ENCODE peak calls at places on chromosomes 5 and 9, in seven cellular contexts. A is IMR-90, K is mesendoderm, M is trophoblast cell, D is H9, E is H1, J is mesenchymal stem cell. B is an unnamed sample.

GRCh38 chr5:169213479-169213878 is 87.5 kb downstream of the SLIT3 start:
- DNase-seq in A (no peak), K (no peak), M (peak), D (no peak), E (no peak), J (no peak), B (no peak)

GRCh38 chr9:35669331-35670145 is 4.2 kb upstream of the CA9 start:
- DNase-seq in A (peak), K (no peak), M (no peak), D (no peak), E (no peak), J (peak), B (no peak)

GRCh38 chr9:124887832-124888231 is 25.9 kb downstream of the ARPC5L start:
- DNase-seq in A (no peak), K (no peak), M (no peak), D (no peak), E (no peak), J (no peak), B (no peak)

GRCh38 chr9:35920004-35920658 is 10.8 kb downstream of the SPAAR start:
- DNase-seq in A (no peak), K (no peak), M (no peak), D (no peak), E (no peak), J (peak), B (no peak)

GRCh38 chr5:133114166-133114932 is 62.5 kb downstream of the HSPA4 start:
- DNase-seq in A (no peak), K (no peak), M (peak), D (no peak), E (no peak), J (no peak), B (no peak)

GRCh38 chr9:79637180-79637925 is 65.6 kb downstream of the TLE4 start:
- DNase-seq in A (peak), K (no peak), M (peak), D (no peak), E (no peak), J (peak), B (no peak)

GRCh38 chr5:64746446-64746845 is 22.0 kb downstream of the SREK1IP1 start:
- DNase-seq in A (peak), K (no peak), M (no peak), D (no peak), E (no peak), J (no peak), B (no peak)

GRCh38 chr5:110916373-110917049 is 155.0 kb upstream of the TSLP start:
- DNase-seq in A (peak), K (peak), M (peak), D (no peak), E (no peak), J (peak), B (no peak)

GRCh38 chr9:35553670-35554543 is 51.2 kb upstream of the TESK1 start:
- DNase-seq in A (peak), K (peak), M (peak), D (peak), E (no peak), J (peak), B (peak)

GRCh38 chr5:143931389-143931984 is 119.5 kb downstream of the HMHB1 start:
- DNase-seq in A (no peak), K (no peak), M (no peak), D (no peak), E (no peak), J (no peak), B (no peak)

GRCh38 chr5:82023530-82024095 is 51.8 kb downstream of the ATG10 start:
- DNase-seq in A (peak), K (no peak), M (no peak), D (no peak), E (no peak), J (peak), B (no peak)

GRCh38 chr5:133368009-133368408 is 244.3 kb downstream of the FSTL4 start:
- DNase-seq in A (no peak), K (no peak), M (no peak), D (no peak), E (no peak), J (no peak), B (no peak)

GRCh38 chr9:79155308-79155707 is 416.5 kb upstream of the TLE4 start:
- DNase-seq in A (no peak), K (peak), M (peak), D (no peak), E (no peak), J (no peak), B (no peak)

GRCh38 chr9:113520109-113520642 is 56.6 kb downstream of the RGS3 start:
- DNase-seq in A (peak), K (no peak), M (no peak), D (no peak), E (no peak), J (peak), B (no peak)

GRCh38 chr5:34924462-34924765 is 4.9 kb upstream of the DNAJC21 start:
- DNase-seq in A (no peak), K (no peak), M (peak), D (no peak), E (no peak), J (no peak), B (no peak)

GRCh38 chr5:106843812-106844416 is 826.8 kb downstream of the EFNA5 start:
- DNase-seq in A (no peak), K (peak), M (no peak), D (no peak), E (no peak), J (peak), B (no peak)

GRCh38 chr9:133269537-133270357 is 5.3 kb downstream of the ABO start:
- DNase-seq in A (no peak), K (peak), M (no peak), D (no peak), E (no peak), J (no peak), B (no peak)

GRCh38 chr9:93575706-93576295 is 583 bp upstream of the PHF2 start:
- DNase-seq in A (peak), K (peak), M (peak), D (no peak), E (no peak), J (peak), B (peak)

GRCh38 chr9:33106827-33107621 is 30.6 kb upstream of the SMU1 start:
- DNase-seq in A (peak), K (peak), M (peak), D (peak), E (no peak), J (peak), B (no peak)

GRCh38 chr5:39164016-39164415 is 55.3 kb downstream of the FYB1 start:
- DNase-seq in A (no peak), K (no peak), M (no peak), D (no peak), E (no peak), J (no peak), B (no peak)

GRCh38 chr5:123807177-123807900 is 295.4 kb downstream of the CSNK1G3 start:
- DNase-seq in A (no peak), K (peak), M (peak), D (no peak), E (no peak), J (peak), B (peak)

GRCh38 chr5:141322261-141322660 is 1.7 kb upstream of the TAF7 start:
- DNase-seq in A (no peak), K (no peak), M (no peak), D (no peak), E (no peak), J (no peak), B (no peak)

GRCh38 chr5:78552729-78553341 is 95.7 kb downstream of the LHFPL2 start:
- DNase-seq in A (no peak), K (no peak), M (no peak), D (no peak), E (no peak), J (no peak), B (no peak)

GRCh38 chr9:18829858-18830257 is 203.2 kb downstream of the SAXO1 start:
- DNase-seq in A (peak), K (no peak), M (no peak), D (no peak), E (no peak), J (no peak), B (no peak)

GRCh38 chr5:420632-421286 is 22.2 kb upstream of the EXOC3 start:
- DNase-seq in A (no peak), K (no peak), M (no peak), D (peak), E (no peak), J (no peak), B (no peak)

GRCh38 chr9:135247174-135247930 is 159.9 kb downstream of the OLFM1 start:
- DNase-seq in A (no peak), K (no peak), M (no peak), D (no peak), E (no peak), J (no peak), B (no peak)

GRCh38 chr5:75048457-75048953 is 3.9 kb downstream of the GCNT4 start:
- DNase-seq in A (peak), K (no peak), M (no peak), D (no peak), E (no peak), J (peak), B (no peak)

GRCh38 chr5:103409013-103409670 is 150.6 kb downstream of the MACIR start:
- DNase-seq in A (no peak), K (no peak), M (peak), D (no peak), E (no peak), J (no peak), B (no peak)

GRCh38 chr9:98551511-98552286 is 157.0 kb downstream of the GABBR2 start:
- DNase-seq in A (peak), K (peak), M (peak), D (no peak), E (no peak), J (peak), B (no peak)

DNA sequence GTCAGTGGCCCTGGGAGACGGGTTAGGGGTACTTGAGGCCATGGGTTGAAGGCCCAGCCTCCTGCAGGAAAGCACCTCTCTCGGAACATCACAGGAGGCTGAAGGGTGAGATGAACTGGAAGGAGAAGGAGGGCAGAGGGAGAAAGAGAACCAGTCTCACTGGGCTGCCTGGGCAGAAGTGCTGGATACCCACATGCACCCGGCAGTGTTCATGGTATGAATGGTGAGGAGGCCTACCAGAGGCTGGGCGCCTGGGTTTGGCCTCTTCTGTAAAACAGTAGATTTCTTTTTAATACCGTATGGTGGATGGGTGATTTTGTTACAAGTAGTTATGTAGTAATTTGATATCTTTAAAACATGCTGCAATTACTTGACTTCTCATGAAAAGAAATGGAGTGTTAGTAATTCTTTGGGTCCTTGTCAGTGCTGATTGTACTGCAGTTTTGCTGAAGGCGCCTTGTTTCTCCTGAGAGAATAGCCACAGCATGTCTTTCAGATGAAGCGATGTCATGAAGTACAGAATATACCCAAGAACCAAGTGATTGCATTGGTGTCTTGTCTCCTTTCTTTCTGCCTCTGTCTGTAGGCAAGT is 258.6 kb downstream of the FANCC start:
- DNase-seq in A (peak), K (no peak), M (no peak), D (no peak), E (no peak), J (no peak), B (no peak)
- H3K23ac ChIP-seq in A (peak), K (no peak), M (no peak), D (no peak), E (no peak), J (no peak), B (no peak)

DNA sequence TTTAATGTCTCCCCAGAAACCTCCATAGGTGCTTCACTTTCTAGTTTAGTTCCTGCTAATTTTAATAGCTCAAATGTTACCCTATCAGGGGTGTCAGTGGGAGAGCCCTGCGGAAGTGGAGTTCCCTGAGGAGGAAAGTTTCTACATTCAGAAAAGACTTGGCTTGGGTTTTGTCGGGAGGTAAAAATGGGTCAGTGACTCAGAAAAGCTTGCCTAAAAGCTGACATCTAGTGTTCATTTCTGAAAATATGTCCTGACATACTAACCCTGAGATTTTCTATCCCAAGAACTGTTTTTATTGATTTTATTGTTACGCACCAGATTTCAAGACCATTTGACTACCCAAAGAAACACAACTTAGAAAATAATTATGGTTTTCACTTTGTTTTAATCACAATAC is 40.9 kb upstream of the GLDC start:
- DNase-seq in A (peak), K (peak), M (peak), D (no peak), E (no peak), J (peak), B (no peak)
- H2AK5ac ChIP-seq in A (no peak), K (no peak), M (no peak), D (no peak), E (no peak), J (no peak), B (no peak)

GRCh38 chr9:90310523-90310879 is 332.1 kb downstream of the DIRAS2 start:
- DNase-seq in A (no peak), K (no peak), M (no peak), D (no peak), E (no peak), J (no peak), B (no peak)

GRCh38 chr9:90306118-90306517 is 336.5 kb downstream of the DIRAS2 start:
- DNase-seq in A (no peak), K (no peak), M (no peak), D (no peak), E (no peak), J (no peak), B (no peak)

GRCh38 chr9:90307177-90307833 is 335.3 kb downstream of the DIRAS2 start:
- DNase-seq in A (no peak), K (no peak), M (peak), D (no peak), E (no peak), J (no peak), B (no peak)

GRCh38 chr9:90309809-90310522 is 332.7 kb downstream of the DIRAS2 start:
- DNase-seq in A (no peak), K (no peak), M (no peak), D (no peak), E (no peak), J (no peak), B (no peak)

GRCh38 chr9:90308746-90309145 is 333.9 kb downstream of the DIRAS2 start:
- DNase-seq in A (no peak), K (no peak), M (no peak), D (no peak), E (no peak), J (no peak), B (no peak)
- H3K18ac ChIP-seq in A (no peak), K (no peak), M (no peak), D (no peak), E (no peak), J (no peak), B (no peak)

GRCh38 chr5:119274024-119274766 is 81.6 kb upstream of the TNFAIP8 start:
- DNase-seq in A (peak), K (peak), M (peak), D (peak), E (no peak), J (no peak), B (no peak)

GRCh38 chr5:119270955-119271757 is 84.7 kb upstream of the TNFAIP8 start:
- DNase-seq in A (no peak), K (no peak), M (peak), D (no peak), E (no peak), J (peak), B (no peak)

GRCh38 chr5:119270121-119270565 is 85.7 kb upstream of the TNFAIP8 start:
- DNase-seq in A (no peak), K (no peak), M (no peak), D (no peak), E (no peak), J (no peak), B (no peak)

GRCh38 chr5:119273391-119273839 is 82.4 kb upstream of the TNFAIP8 start:
- DNase-seq in A (no peak), K (no peak), M (peak), D (no peak), E (no peak), J (no peak), B (no peak)

GRCh38 chr5:119271758-119272730 is 83.8 kb upstream of the TNFAIP8 start:
- DNase-seq in A (no peak), K (no peak), M (peak), D (no peak), E (no peak), J (no peak), B (no peak)
- H3K23ac ChIP-seq in A (no peak), K (peak), M (no peak), D (no peak), E (no peak), J (no peak), B (no peak)

GRCh38 chr5:170863646-170864045 is 1.8 kb downstream of the RANBP17 start:
- DNase-seq in A (peak), K (no peak), M (peak), D (no peak), E (no peak), J (peak), B (no peak)
- H2AK5ac ChIP-seq in A (no peak), K (no peak), M (no peak), D (no peak), E (no peak), J (no peak), B (no peak)

GRCh38 chr5:94423411-94423810 is 195.0 kb downstream of the KIAA0825 start:
- DNase-seq in A (no peak), K (peak), M (no peak), D (no peak), E (no peak), J (no peak), B (no peak)

GRCh38 chr5:94429566-94429965 is 188.8 kb downstream of the KIAA0825 start:
- DNase-seq in A (no peak), K (no peak), M (no peak), D (no peak), E (no peak), J (no peak), B (no peak)

GRCh38 chr5:94422819-94423218 is 195.6 kb downstream of the KIAA0825 start:
- DNase-seq in A (peak), K (peak), M (no peak), D (no peak), E (no peak), J (peak), B (no peak)

GRCh38 chr5:94425396-94425795 is 193.0 kb downstream of the KIAA0825 start:
- DNase-seq in A (no peak), K (no peak), M (no peak), D (no peak), E (no peak), J (no peak), B (no peak)
- H3K18ac ChIP-seq in A (no peak), K (no peak), M (no peak), D (no peak), E (no peak), J (no peak), B (no peak)

DNA sequence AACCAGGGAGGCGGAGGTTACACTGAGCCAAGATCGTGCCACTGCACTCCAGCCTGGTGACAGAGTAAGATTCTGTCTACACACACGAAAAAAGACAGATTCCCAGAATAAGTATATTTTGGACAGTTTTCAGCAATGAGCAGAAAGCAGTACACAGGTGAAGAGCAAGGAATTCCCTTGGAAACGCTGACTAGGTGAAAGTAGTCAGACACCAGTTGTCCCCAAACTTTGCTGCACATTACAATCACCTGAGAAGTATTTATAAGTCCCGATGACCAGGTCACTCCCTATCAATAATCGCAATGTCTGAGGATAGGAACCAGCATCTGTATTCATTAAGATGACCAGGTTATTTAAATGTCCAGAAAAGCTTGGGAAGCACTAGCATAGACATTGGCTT is 78.3 kb downstream of the CPLANE1 start:
- DNase-seq in A (no peak), K (no peak), M (no peak), D (no peak), E (no peak), J (no peak), B (no peak)
- H3K23ac ChIP-seq in A (no peak), K (no peak), M (no peak), D (no peak), E (no peak), J (no peak), B (no peak)

GRCh38 chr5:77177576-77177975 is 32.9 kb upstream of the PDE8B start:
- DNase-seq in A (no peak), K (no peak), M (no peak), D (no peak), E (no peak), J (no peak), B (no peak)

GRCh38 chr5:77174526-77174925 is 36.0 kb upstream of the PDE8B start:
- DNase-seq in A (no peak), K (no peak), M (no peak), D (no peak), E (no peak), J (no peak), B (no peak)

GRCh38 chr5:77175235-77175634 is 35.2 kb upstream of the PDE8B start:
- DNase-seq in A (no peak), K (peak), M (no peak), D (no peak), E (no peak), J (no peak), B (no peak)

GRCh38 chr5:77172713-77173328 is 37.7 kb upstream of the PDE8B start:
- DNase-seq in A (no peak), K (no peak), M (no peak), D (no peak), E (no peak), J (no peak), B (no peak)

GRCh38 chr5:77176429-77176828 is 34.1 kb upstream of the PDE8B start:
- DNase-seq in A (no peak), K (no peak), M (no peak), D (no peak), E (no peak), J (no peak), B (no peak)
- H2AK5ac ChIP-seq in A (no peak), K (no peak), M (no peak), D (no peak), E (peak), J (no peak), B (no peak)

GRCh38 chr5:139387611-139388197 is 2.0 kb downstream of the MZB1 start:
- DNase-seq in A (no peak), K (no peak), M (no peak), D (no peak), E (no peak), J (no peak), B (no peak)
- H3K18ac ChIP-seq in A (no peak), K (no peak), M (no peak), D (no peak), E (peak), J (no peak), B (peak)

GRCh38 chr5:10691826-10692785 is 68.9 kb downstream of the DAP start:
- DNase-seq in A (peak), K (peak), M (peak), D (no peak), E (no peak), J (peak), B (no peak)
- H3K23ac ChIP-seq in A (peak), K (no peak), M (no peak), D (no peak), E (no peak), J (no peak), B (no peak)